ENCODE peak calls at places on chromosomes 11 and 22, in ten cellular contexts. A, Z, V, C, W, D, J, B, Y and S are unnamed samples.

GRCh38 chr11:114447892-114448291 is 8.6 kb downstream of the REXO2 start:
- DNase-seq in D (no peak), Z (peak), V (no peak), C (peak), B (peak), J (no peak), Y (no peak), W (no peak), A (peak), S (peak)

GRCh38 chr22:44821741-44822425 is 69.5 kb downstream of the ARHGAP8 start:
- DNase-seq in W (no peak), V (no peak), A (no peak), B (no peak), Y (no peak), Z (no peak), C (no peak), D (no peak), J (no peak), S (no peak)

GRCh38 chr11:57751676-57752253 is at the start of gene BTBD18:
- DNase-seq in A (no peak), C (no peak), D (peak), Z (peak), B (peak), J (no peak), Y (peak), V (no peak), W (no peak), S (peak)

GRCh38 chr11:29306527-29306926 is 710.3 kb downstream of the KCNA4 start:
- DNase-seq in Z (peak), C (peak), D (no peak), W (no peak), J (no peak), B (peak), A (peak), Y (no peak), V (no peak), S (peak)

GRCh38 chr11:4076774-4077173 is 17.8 kb upstream of the RRM1 start:
- DNase-seq in W (no peak), Z (no peak), J (no peak), V (no peak), B (no peak), Y (no peak), A (no peak), C (no peak), D (no peak), S (no peak)

GRCh38 chr11:22193348-22194051 is 615 bp downstream of the ANO5 start:
- DNase-seq in W (peak), C (no peak), J (no peak), D (peak), V (no peak), B (no peak), A (peak), Y (no peak), Z (no peak), S (peak)

GRCh38 chr11:46240861-46241260 is 36.6 kb upstream of the CREB3L1 start:
- DNase-seq in Y (no peak), Z (no peak), V (no peak), C (no peak), A (no peak), W (no peak), J (no peak), D (no peak), B (no peak), S (peak)

GRCh38 chr11:10638285-10638684 is 55.3 kb downstream of the IRAG1 start:
- DNase-seq in A (peak), B (peak), C (no peak), D (no peak), J (peak), V (no peak), Z (peak), Y (no peak), W (no peak), S (no peak)

GRCh38 chr11:66070604-66071325 is 693 bp downstream of the PACS1 start:
- DNase-seq in Y (no peak), B (peak), V (no peak), W (no peak), A (no peak), C (no peak), Z (peak), D (peak), J (peak), S (no peak)

GRCh38 chr11:124865902-124866851 is 945 bp downstream of the ROBO3 start:
- DNase-seq in Y (peak), Z (peak), A (no peak), B (peak), V (peak), W (peak), D (peak), J (no peak), C (no peak), S (no peak)

GRCh38 chr11:119764108-119764874 is 35.3 kb upstream of the NECTIN1 start:
- DNase-seq in Y (no peak), C (peak), W (peak), Z (no peak), B (peak), J (no peak), V (no peak), D (no peak), A (peak), S (peak)

GRCh38 chr11:45237666-45238348 is 48.3 kb downstream of the SYT13 start:
- DNase-seq in A (no peak), V (no peak), B (no peak), J (no peak), Z (no peak), D (no peak), Y (no peak), W (no peak), C (no peak), S (no peak)

GRCh38 chr11:119814766-119815165 is 85.8 kb upstream of the NECTIN1 start:
- DNase-seq in V (no peak), Z (no peak), Y (no peak), A (no peak), W (no peak), J (no peak), D (no peak), B (no peak), C (no peak), S (no peak)

GRCh38 chr11:121350314-121351046 is 57.9 kb downstream of the SC5D start:
- DNase-seq in B (no peak), Y (no peak), J (no peak), A (no peak), D (no peak), V (no peak), W (no peak), C (no peak), Z (no peak), S (no peak)

GRCh38 chr11:102318469-102318868 is 1.2 kb downstream of the BIRC3 start:
- DNase-seq in B (peak), D (no peak), Z (no peak), W (no peak), C (no peak), J (no peak), V (no peak), Y (peak), A (no peak), S (peak)

GRCh38 chr11:35248558-35249323 is 109.8 kb downstream of the CD44 start:
- DNase-seq in Z (no peak), J (no peak), Y (no peak), V (no peak), A (no peak), C (no peak), D (no peak), B (no peak), W (no peak), S (no peak)

GRCh38 chr11:104946907-104947306 is 21.5 kb downstream of the CASP4 start:
- DNase-seq in V (no peak), D (no peak), A (peak), J (peak), B (peak), Z (peak), C (no peak), Y (peak), W (peak), S (peak)

GRCh38 chr11:67237574-67237973 is 28.7 kb upstream of the GRK2 start:
- DNase-seq in Z (no peak), B (no peak), Y (no peak), V (no peak), C (no peak), D (no peak), W (no peak), A (no peak), J (no peak), S (no peak)

GRCh38 chr22:48199667-48200066 is 1437.2 kb downstream of the TBC1D22A start:
- DNase-seq in B (no peak), W (no peak), V (no peak), Y (no peak), A (no peak), Z (no peak), J (no peak), D (no peak), C (no peak), S (no peak)

GRCh38 chr11:78045851-78046485 is 17.7 kb upstream of the THRSP start:
- DNase-seq in J (peak), Z (peak), V (peak), C (no peak), B (peak), D (peak), Y (peak), W (peak), A (peak), S (no peak)

GRCh38 chr22:25827415-25827814 is 85.4 kb downstream of the MYO18B start:
- DNase-seq in D (no peak), Y (no peak), W (no peak), V (no peak), B (no peak), C (no peak), A (no peak), Z (no peak), J (no peak), S (no peak)

GRCh38 chr11:1199689-1200610 is 22.9 kb upstream of the MUC5B start:
- DNase-seq in C (no peak), J (no peak), A (no peak), V (no peak), Y (no peak), B (no peak), D (peak), Z (no peak), W (no peak), S (no peak)

GRCh38 chr11:76283190-76283589 is 76.9 kb upstream of the WNT11 start:
- DNase-seq in J (no peak), V (no peak), Y (no peak), Z (no peak), W (peak), C (no peak), D (no peak), B (no peak), A (no peak), S (no peak)

GRCh38 chr22:21669026-21669425 is 3.2 kb downstream of the PPIL2 start:
- DNase-seq in Y (no peak), W (no peak), J (no peak), V (no peak), C (no peak), B (no peak), Z (no peak), D (no peak), A (no peak), S (no peak)

GRCh38 chr11:27178859-27179258 is 138.2 kb downstream of the BBOX1 start:
- DNase-seq in Z (no peak), D (no peak), V (no peak), J (peak), B (no peak), C (no peak), Y (no peak), A (no peak), W (no peak), S (no peak)

GRCh38 chr11:3014943-3015342 is 22.8 kb upstream of the NAP1L4 start:
- DNase-seq in A (no peak), B (no peak), D (no peak), V (no peak), Z (no peak), C (no peak), W (no peak), J (no peak), Y (no peak), S (no peak)

GRCh38 chr22:38238519-38239051 is 34.2 kb downstream of the TMEM184B start:
- DNase-seq in Z (peak), B (peak), Y (no peak), J (no peak), V (no peak), A (no peak), D (no peak), W (no peak), C (no peak), S (no peak)

GRCh38 chr22:37953062-37953436 is 352 bp downstream of the C22orf23 start:
- DNase-seq in B (no peak), V (no peak), Z (no peak), Y (no peak), W (no peak), C (peak), D (no peak), J (peak), A (no peak), S (no peak)

GRCh38 chr11:45337583-45338360 is 51.6 kb upstream of the SYT13 start:
- DNase-seq in B (no peak), Y (no peak), W (no peak), J (no peak), C (no peak), D (no peak), Z (no peak), A (no peak), V (no peak), S (no peak)

GRCh38 chr11:93221539-93221938 is 23.7 kb upstream of the SLC36A4 start:
- DNase-seq in W (peak), Z (no peak), D (no peak), A (no peak), J (no peak), B (no peak), Y (no peak), V (no peak), C (no peak), S (no peak)

GRCh38 chr11:66328036-66328306 is 8.3 kb downstream of the RIN1 start:
- DNase-seq in V (no peak), W (no peak), J (no peak), B (no peak), D (no peak), A (no peak), C (no peak), Y (no peak), Z (no peak), S (no peak)

GRCh38 chr11:1230121-1230455 is 7.2 kb downstream of the MUC5B start:
- DNase-seq in D (no peak), Z (no peak), W (no peak), C (no peak), Y (no peak), V (no peak), B (no peak), A (no peak), J (no peak), S (no peak)

GRCh38 chr11:106520146-106520912 is 442.9 kb downstream of the AASDHPPT start:
- DNase-seq in Y (no peak), A (no peak), Z (peak), V (no peak), D (no peak), C (no peak), W (no peak), B (no peak), J (no peak), S (peak)

GRCh38 chr11:15969701-15970329 is 386.5 kb downstream of the SOX6 start:
- DNase-seq in Y (no peak), V (no peak), A (peak), B (peak), J (no peak), C (peak), Z (peak), W (no peak), D (no peak), S (peak)

GRCh38 chr11:15055620-15056356 is 17.6 kb upstream of the CALCB start:
- DNase-seq in W (no peak), C (no peak), Y (no peak), Z (no peak), A (no peak), J (no peak), V (no peak), B (no peak), D (no peak), S (peak)

GRCh38 chr22:39396156-39396796 is 3.3 kb upstream of the TAB1 start:
- DNase-seq in D (no peak), A (no peak), J (no peak), Y (no peak), W (no peak), C (no peak), V (no peak), B (no peak), Z (no peak), S (no peak)

GRCh38 chr22:37751449-37752188 is 54.8 kb downstream of the TRIOBP start:
- DNase-seq in J (no peak), D (no peak), W (no peak), B (no peak), V (no peak), C (no peak), A (no peak), Y (no peak), Z (no peak), S (no peak)